ENCODE peak calls at places on chromosome 19, in four cellular contexts. T, C, M and P are unnamed samples.

GRCh38 chr19:27793128-27793643 is 1419.8 kb downstream of the UQCRFS1 start:
- DNase-seq in T (peak; percentile 96), C (peak; percentile 98), M (peak; percentile 83), P (peak; percentile 58)

GRCh38 chr19:3969435-3970312 is 1.2 kb downstream of the DAPK3 start:
- DNase-seq in M (no peak), C (peak; percentile 89), T (peak; percentile 81), P (peak; percentile 82)

GRCh38 chr19:532578-533484 is 1.3 kb downstream of the CDC34 start:
- DNase-seq in T (peak; percentile 73), C (peak; percentile 85), M (no peak), P (peak; percentile 64)

GRCh38 chr19:4534836-4535658 is at the start of gene PLIN5:
- DNase-seq in M (peak; percentile 54), C (peak; percentile 92), T (peak; percentile 95), P (peak; percentile 26)

GRCh38 chr19:13807421-13808021 is 12.3 kb downstream of the ZSWIM4 start:
- DNase-seq in C (no peak), T (no peak), M (no peak), P (no peak)

GRCh38 chr19:23283925-23284324 is 33.7 kb upstream of the ZNF724 start:
- DNase-seq in M (peak; percentile 54), C (peak; percentile 85), T (peak; percentile 71), P (peak; percentile 30)

GRCh38 chr19:58059681-58060080 is 599 bp downstream of the ZNF135 start:
- DNase-seq in C (no peak), M (no peak), T (no peak), P (no peak)

GRCh38 chr19:19160489-19161035 is 9.5 kb downstream of the MEF2B start:
- DNase-seq in T (no peak), M (peak; percentile 33), C (no peak), P (no peak)

GRCh38 chr19:46542428-46543230 is 47.0 kb upstream of the PNMA8B start:
- DNase-seq in M (peak; percentile 69), T (peak; percentile 86), C (peak; percentile 93), P (peak; percentile 87)

GRCh38 chr19:47511128-47511517 is 3.7 kb downstream of the NAPA start:
- DNase-seq in C (no peak), M (no peak), T (no peak), P (no peak)

GRCh38 chr19:3201911-3202310 is 16.2 kb downstream of the NCLN start:
- DNase-seq in T (no peak), C (no peak), M (no peak), P (no peak)

GRCh38 chr19:6074709-6075403 is 35.4 kb downstream of the RFX2 start:
- DNase-seq in T (no peak), M (no peak), C (no peak), P (no peak)

GRCh38 chr19:16571689-16572331 is 405 bp downstream of the SLC35E1 start:
- DNase-seq in T (no peak), M (no peak), C (peak; percentile 41), P (peak; percentile 20)

GRCh38 chr19:6216996-6217751 is 62.6 kb downstream of the MLLT1 start:
- DNase-seq in C (peak; percentile 98), T (no peak), M (peak; percentile 17), P (peak; percentile 13)

GRCh38 chr19:42290523-42291436 is 11.2 kb upstream of the PRR19 start:
- DNase-seq in T (peak; percentile 45), C (no peak), M (no peak), P (no peak)

GRCh38 chr19:47623151-47623920 is 14.4 kb downstream of the BICRA start:
- DNase-seq in C (no peak), M (no peak), T (no peak), P (no peak)

GRCh38 chr19:42406111-42406510 is 16.0 kb upstream of the CNFN start:
- DNase-seq in T (no peak), M (no peak), C (no peak), P (no peak)

GRCh38 chr19:17985037-17985818 is 18.3 kb downstream of the KCNN1 start:
- DNase-seq in T (no peak), M (no peak), C (peak; percentile 42), P (no peak)

GRCh38 chr19:58550362-58551122 is 4.4 kb downstream of the CHMP2A start:
- DNase-seq in M (no peak), T (no peak), C (no peak), P (no peak)

GRCh38 chr19:32358311-32358710 is 12.9 kb downstream of the ZNF507 start:
- DNase-seq in T (no peak), M (no peak), C (no peak), P (no peak)

GRCh38 chr19:29596885-29597525 is 9.1 kb upstream of the POP4 start:
- DNase-seq in T (no peak), C (peak; percentile 32), M (no peak), P (peak; percentile 40)

GRCh38 chr19:17865364-17866311 is 5.9 kb downstream of the RPL18A start:
- DNase-seq in M (no peak), C (peak; percentile 55), T (no peak), P (no peak)

GRCh38 chr19:57302020-57302465 is 18.2 kb upstream of the ZNF543 start:
- DNase-seq in M (no peak), T (no peak), C (peak; percentile 58), P (peak; percentile 95)

GRCh38 chr19:35032356-35032865 is 2.1 kb downstream of the SCN1B start:
- DNase-seq in C (no peak), M (no peak), T (no peak), P (no peak)

GRCh38 chr19:9727644-9728043 is 40.9 kb downstream of the ZNF846 start:
- DNase-seq in M (no peak), C (peak; percentile 38), T (no peak), P (no peak)

GRCh38 chr19:7907122-7907521 is 3.4 kb downstream of the MAP2K7 start:
- DNase-seq in C (no peak), M (no peak), T (no peak), P (no peak)
- H4K5ac ChIP-seq in C (no peak overlapping the region), M (no peak overlapping the region), T (no peak overlapping the region), P (no peak overlapping the region)

DNA sequence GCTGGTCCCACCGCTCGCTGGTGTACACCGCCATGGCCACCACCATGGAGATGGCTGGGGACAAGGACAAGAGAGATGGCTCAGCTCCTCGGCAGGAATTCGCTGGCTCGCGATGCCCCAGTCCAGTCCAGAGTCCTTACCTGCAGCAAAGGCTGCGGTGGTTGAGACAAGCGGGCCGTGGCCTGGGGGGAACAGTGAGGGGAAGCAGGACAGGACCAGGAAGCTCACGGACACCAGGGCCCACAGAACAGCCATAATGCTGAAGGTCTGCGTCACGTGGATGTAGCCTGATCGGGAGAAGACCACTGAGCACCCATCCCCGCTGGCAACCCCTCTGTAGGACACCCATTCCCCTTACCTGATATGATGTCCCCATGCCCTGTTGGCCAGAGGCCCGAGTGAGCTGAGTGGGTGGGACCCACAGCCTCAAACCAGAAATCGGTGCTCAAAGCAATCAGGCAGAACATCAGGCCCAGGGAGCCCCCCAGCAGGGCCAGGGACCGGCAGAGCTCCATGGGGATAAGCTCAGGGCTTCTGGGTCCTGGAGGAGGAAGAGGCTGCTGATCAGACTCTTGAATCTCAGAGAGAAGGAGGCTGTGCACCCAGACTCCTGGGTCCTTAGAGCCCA is 319 bp downstream of the NKG7 start:
- DNase-seq in T (no peak), M (no peak), C (no peak), P (no peak)
- H4K5ac ChIP-seq in T (no peak overlapping the region), M (no peak overlapping the region), C (no peak overlapping the region), P (no peak overlapping the region)

GRCh38 chr19:44151491-44151890 is 10.1 kb downstream of the ZNF234 start:
- DNase-seq in T (no peak), C (no peak), M (no peak), P (no peak)
- H4K5ac ChIP-seq in T (no peak overlapping the region), C (no peak overlapping the region), M (no peak overlapping the region), P (no peak overlapping the region)

GRCh38 chr19:33865306-33865705 is 68.6 kb downstream of the KCTD15 start:
- DNase-seq in M (no peak), C (no peak), T (no peak), P (no peak)
- H4K5ac ChIP-seq in M (no peak overlapping the region), C (no peak overlapping the region), T (no peak overlapping the region), P (no peak overlapping the region)

DNA sequence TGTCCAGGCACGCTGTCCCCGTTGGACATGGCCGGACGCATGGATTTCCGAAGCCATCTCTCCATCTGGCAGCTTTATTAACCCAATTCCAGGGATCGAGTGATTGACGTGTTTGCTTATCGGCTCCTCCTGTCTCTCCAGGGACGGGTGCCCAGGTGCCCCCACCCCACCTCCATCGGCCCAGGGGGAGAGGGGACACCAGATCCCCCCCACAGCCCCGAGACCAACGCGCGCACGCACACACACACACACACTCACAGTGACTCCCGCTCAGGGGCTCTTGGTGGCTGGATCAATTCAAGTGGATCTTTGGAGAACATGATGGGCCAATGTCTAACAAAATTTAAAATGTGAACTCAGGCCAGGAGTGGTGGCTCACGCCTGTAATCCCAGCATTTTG is 23.1 kb upstream of the ONECUT3 start:
- DNase-seq in M (no peak), T (no peak), C (no peak), P (no peak)
- H4K5ac ChIP-seq in M (no peak overlapping the region), T (no peak overlapping the region), C (no peak overlapping the region), P (no peak overlapping the region)